ENCODE peak calls at places on chromosomes 5 and 9, in seven cellular contexts. D is effector memory CD8-positive, alpha-beta T cell; X is RKO; J is SIG-M5; A is cardiac muscle cell; M is foreskin fibroblast; I is sciatic nerve. E is an unnamed sample.

GRCh38 chr9:93810028-93810971 is 144.9 kb downstream of the BARX1 start:
- DNase-seq in A (no peak), I (no peak), J (no peak), M (no peak), D (no peak), X (no peak), E (peak)

GRCh38 chr5:68709229-68709628 is 384.6 kb upstream of the SLC30A5 start:
- DNase-seq in A (no peak), J (no peak), M (no peak), D (no peak), X (no peak), I (no peak), E (no peak)

GRCh38 chr5:151721812-151722391 is 35.2 kb upstream of the SPARC start:
- DNase-seq in A (no peak), I (no peak), X (no peak), D (no peak), J (no peak), M (no peak), E (no peak)

GRCh38 chr5:168481330-168481788 is 4.9 kb upstream of the RARS1 start:
- DNase-seq in I (no peak), M (no peak), D (peak), X (no peak), A (no peak), J (no peak), E (peak)

GRCh38 chr5:72077390-72077789 is 29.9 kb upstream of the MAP1B start:
- DNase-seq in D (no peak), A (no peak), M (no peak), X (no peak), J (no peak), I (no peak), E (no peak)

GRCh38 chr9:37913480-37914153 is 9.7 kb upstream of the SLC25A51 start:
- DNase-seq in I (peak), X (peak), D (peak), M (peak), A (peak), J (peak), E (peak)

GRCh38 chr9:93466416-93467061 is 13.2 kb upstream of the FAM120AOS start:
- DNase-seq in D (no peak), M (no peak), X (no peak), A (no peak), I (no peak), J (no peak), E (no peak)

GRCh38 chr5:100584069-100584468 is 48.9 kb downstream of the FAM174A start:
- DNase-seq in M (no peak), D (no peak), J (no peak), I (no peak), X (no peak), A (no peak), E (peak)

GRCh38 chr5:30405821-30406220 is 787.7 kb upstream of the CDH6 start:
- DNase-seq in D (no peak), M (no peak), I (no peak), X (no peak), A (no peak), J (no peak), E (no peak)

GRCh38 chr5:141330299-141331080 is at the start of gene PCDHGA1:
- DNase-seq in A (peak), X (peak), M (peak), I (no peak), D (peak), J (no peak), E (no peak)

GRCh38 chr9:111759762-111760639 is 34.7 kb downstream of the SHOC1 start:
- DNase-seq in M (peak), D (peak), I (no peak), J (no peak), A (peak), X (peak), E (peak)

GRCh38 chr5:149445739-149446369 is 66.8 kb upstream of the IL17B start:
- DNase-seq in I (no peak), D (no peak), X (peak), J (no peak), M (peak), A (peak), E (no peak)

GRCh38 chr9:35177520-35177919 is 15.7 kb downstream of the UNC13B start:
- DNase-seq in M (no peak), X (no peak), D (no peak), J (no peak), I (no peak), A (no peak), E (no peak)

GRCh38 chr9:114243240-114243639 is 79.7 kb upstream of the ORM1 start:
- DNase-seq in A (no peak), J (no peak), D (no peak), I (no peak), M (no peak), X (no peak), E (no peak)

GRCh38 chr9:113317777-113318176 is 14.6 kb upstream of the RNF183 start:
- DNase-seq in J (no peak), X (no peak), D (no peak), A (peak), M (peak), I (no peak), E (no peak)

GRCh38 chr5:72501475-72501874 is 5.7 kb downstream of the ZNF366 start:
- DNase-seq in A (no peak), D (no peak), M (no peak), I (no peak), J (no peak), X (no peak), E (no peak)

GRCh38 chr9:107759823-107760166 is 270.2 kb upstream of the KLF4 start:
- DNase-seq in I (no peak), A (no peak), D (no peak), M (no peak), X (no peak), J (no peak), E (no peak)

GRCh38 chr9:87567988-87568800 is 70.5 kb downstream of the DAPK1 start:
- DNase-seq in M (no peak), J (no peak), A (no peak), I (no peak), X (no peak), D (no peak), E (no peak)

GRCh38 chr9:35675732-35676392 is 2.1 kb downstream of the CA9 start:
- DNase-seq in J (no peak), A (peak), M (no peak), D (no peak), X (no peak), I (peak), E (peak)

GRCh38 chr5:132093310-132093709 is 19.7 kb downstream of the CSF2 start:
- DNase-seq in J (no peak), M (no peak), X (no peak), I (no peak), D (no peak), A (no peak), E (no peak)

GRCh38 chr5:1782385-1783213 is 17.0 kb downstream of the MRPL36 start:
- DNase-seq in M (no peak), X (no peak), D (no peak), A (no peak), I (peak), J (no peak), E (no peak)

GRCh38 chr5:123476696-123477095 is 35.3 kb upstream of the CSNK1G3 start:
- DNase-seq in J (no peak), M (no peak), A (peak), X (no peak), D (no peak), I (no peak), E (no peak)

GRCh38 chr5:16669776-16670175 is 53.0 kb upstream of the RETREG1 start:
- DNase-seq in M (peak), A (peak), D (no peak), J (no peak), X (no peak), I (no peak), E (no peak)

GRCh38 chr9:38068866-38069628 is at the start of gene SHB:
- DNase-seq in D (peak), X (peak), M (peak), A (peak), I (peak), J (no peak), E (peak)

GRCh38 chr5:137605377-137605776 is 106.3 kb upstream of the SPOCK1 start:
- DNase-seq in M (no peak), X (no peak), A (peak), I (no peak), D (no peak), J (no peak), E (no peak)

GRCh38 chr5:103519550-103519949 is 43.0 kb downstream of the NUDT12 start:
- DNase-seq in I (no peak), J (no peak), M (no peak), X (peak), A (no peak), D (no peak), E (no peak)

GRCh38 chr5:33999986-34000385 is 7.9 kb downstream of the AMACR start:
- DNase-seq in A (no peak), I (no peak), D (no peak), J (no peak), X (no peak), M (no peak), E (no peak)

GRCh38 chr5:174571662-174572397 is 152.6 kb upstream of the MSX2 start:
- DNase-seq in I (peak), A (peak), M (peak), D (no peak), X (peak), J (no peak), E (no peak)

E was measured in GM13977.